ENCODE peak calls at places on chromosomes 5 and 9, in seven cellular contexts. One of them, this sample, is unnamed.
A peak's percentile ranks its signal among the peaks of the same experiment; 100 is the strongest.

GRCh38 chr5:95924720-95925119 is 36.9 kb downstream of the ELL2 start:
- DNase-seq in body of pancreas: peak; percentile 53
- DNase-seq in aorta: no peak
- DNase-seq in DND-41: no peak
- DNase-seq in A549: no peak
- DNase-seq in trophoblast cell: peak; percentile 15
- DNase-seq in hepatocyte: peak; percentile 68
- DNase-seq in this sample: no peak

GRCh38 chr9:86511614-86512360 is 157.6 kb upstream of the TUT7 start:
- DNase-seq in trophoblast cell: no peak
- DNase-seq in hepatocyte: no peak
- DNase-seq in body of pancreas: no peak
- DNase-seq in aorta: no peak
- DNase-seq in A549: no peak
- DNase-seq in DND-41: no peak
- DNase-seq in this sample: no peak

GRCh38 chr5:83441752-83442151 is 29.8 kb upstream of the VCAN start:
- DNase-seq in body of pancreas: no peak
- DNase-seq in aorta: no peak
- DNase-seq in A549: no peak
- DNase-seq in DND-41: no peak
- DNase-seq in hepatocyte: no peak
- DNase-seq in trophoblast cell: no peak
- DNase-seq in this sample: no peak

GRCh38 chr5:139961435-139962157 is 81.5 kb downstream of the NRG2 start:
- DNase-seq in trophoblast cell: no peak
- DNase-seq in DND-41: no peak
- DNase-seq in body of pancreas: no peak
- DNase-seq in A549: no peak
- DNase-seq in hepatocyte: no peak
- DNase-seq in aorta: no peak
- DNase-seq in this sample: no peak

GRCh38 chr9:20658677-20659473 is 25.2 kb upstream of the FOCAD start:
- DNase-seq in aorta: no peak
- DNase-seq in trophoblast cell: no peak
- DNase-seq in A549: peak; percentile 9
- DNase-seq in DND-41: peak; percentile 48
- DNase-seq in hepatocyte: no peak
- DNase-seq in body of pancreas: no peak
- DNase-seq in this sample: no peak

GRCh38 chr5:172830275-172830799 is 3.7 kb upstream of the ERGIC1 start:
- DNase-seq in body of pancreas: no peak
- DNase-seq in A549: no peak
- DNase-seq in hepatocyte: no peak
- DNase-seq in aorta: no peak
- DNase-seq in DND-41: no peak
- DNase-seq in trophoblast cell: peak; percentile 75
- DNase-seq in this sample: no peak

GRCh38 chr5:18744990-18745590 is 1110.8 kb downstream of the TAF11L14 start:
- DNase-seq in DND-41: peak; percentile 67
- DNase-seq in body of pancreas: no peak
- DNase-seq in hepatocyte: no peak
- DNase-seq in A549: no peak
- DNase-seq in aorta: no peak
- DNase-seq in trophoblast cell: no peak
- DNase-seq in this sample: no peak

GRCh38 chr5:77431286-77431685 is 60.8 kb downstream of the WDR41 start:
- DNase-seq in trophoblast cell: no peak
- DNase-seq in A549: no peak
- DNase-seq in DND-41: no peak
- DNase-seq in body of pancreas: no peak
- DNase-seq in aorta: no peak
- DNase-seq in hepatocyte: no peak
- DNase-seq in this sample: no peak

GRCh38 chr5:171595801-171596231 is 176.4 kb downstream of the FGF18 start:
- DNase-seq in DND-41: no peak
- DNase-seq in A549: no peak
- DNase-seq in body of pancreas: no peak
- DNase-seq in aorta: no peak
- DNase-seq in hepatocyte: no peak
- DNase-seq in trophoblast cell: no peak
- DNase-seq in this sample: no peak

GRCh38 chr5:150468206-150468605 is 18.7 kb upstream of the RPS14 start:
- DNase-seq in DND-41: no peak
- DNase-seq in aorta: no peak
- DNase-seq in body of pancreas: no peak
- DNase-seq in trophoblast cell: no peak
- DNase-seq in A549: no peak
- DNase-seq in hepatocyte: no peak
- DNase-seq in this sample: no peak

GRCh38 chr5:130992095-130992494 is 173.0 kb downstream of the HINT1 start:
- DNase-seq in DND-41: no peak
- DNase-seq in trophoblast cell: no peak
- DNase-seq in A549: no peak
- DNase-seq in aorta: no peak
- DNase-seq in hepatocyte: peak; percentile 62
- DNase-seq in body of pancreas: no peak
- DNase-seq in this sample: no peak

GRCh38 chr9:21294325-21294724 is 10.8 kb downstream of the IFNA5 start:
- DNase-seq in trophoblast cell: peak; percentile 65
- DNase-seq in hepatocyte: peak; percentile 45
- DNase-seq in DND-41: no peak
- DNase-seq in body of pancreas: no peak
- DNase-seq in aorta: no peak
- DNase-seq in A549: peak; percentile 23
- DNase-seq in this sample: no peak

GRCh38 chr5:77599676-77600075 is 38.8 kb downstream of the OTP start:
- DNase-seq in A549: no peak
- DNase-seq in hepatocyte: no peak
- DNase-seq in body of pancreas: no peak
- DNase-seq in trophoblast cell: no peak
- DNase-seq in DND-41: no peak
- DNase-seq in aorta: no peak
- DNase-seq in this sample: no peak

GRCh38 chr5:7683753-7684152 is 167.2 kb downstream of the CFAP90 start:
- DNase-seq in A549: no peak
- DNase-seq in aorta: no peak
- DNase-seq in DND-41: no peak
- DNase-seq in hepatocyte: no peak
- DNase-seq in body of pancreas: no peak
- DNase-seq in trophoblast cell: no peak
- DNase-seq in this sample: no peak

GRCh38 chr5:78587081-78587774 is 61.3 kb downstream of the LHFPL2 start:
- DNase-seq in hepatocyte: no peak
- DNase-seq in DND-41: no peak
- DNase-seq in body of pancreas: no peak
- DNase-seq in aorta: no peak
- DNase-seq in trophoblast cell: no peak
- DNase-seq in A549: no peak
- DNase-seq in this sample: no peak

GRCh38 chr9:72524820-72525539 is 3.6 kb downstream of the TMC1 start:
- DNase-seq in trophoblast cell: peak; percentile 96
- DNase-seq in body of pancreas: peak; percentile 60
- DNase-seq in aorta: no peak
- DNase-seq in DND-41: no peak
- DNase-seq in A549: peak; percentile 74
- DNase-seq in hepatocyte: peak; percentile 86
- DNase-seq in this sample: peak; percentile 65

GRCh38 chr5:174064171-174064570 is 18.7 kb downstream of the NSG2 start:
- DNase-seq in A549: no peak
- DNase-seq in hepatocyte: no peak
- DNase-seq in trophoblast cell: no peak
- DNase-seq in aorta: no peak
- DNase-seq in DND-41: no peak
- DNase-seq in body of pancreas: no peak
- DNase-seq in this sample: no peak

GRCh38 chr5:81301221-81302015 is at the start of gene ZCCHC9:
- DNase-seq in DND-41: peak; percentile 93
- DNase-seq in aorta: peak; percentile 97
- DNase-seq in hepatocyte: peak; percentile 97
- DNase-seq in A549: peak; percentile 73
- DNase-seq in body of pancreas: peak; percentile 92
- DNase-seq in trophoblast cell: peak; percentile 94
- DNase-seq in this sample: peak; percentile 97

GRCh38 chr9:92961627-92962302 is 14.4 kb downstream of the FGD3 start:
- DNase-seq in DND-41: no peak
- DNase-seq in aorta: no peak
- DNase-seq in A549: no peak
- DNase-seq in trophoblast cell: no peak
- DNase-seq in hepatocyte: no peak
- DNase-seq in body of pancreas: no peak
- DNase-seq in this sample: no peak

DNA sequence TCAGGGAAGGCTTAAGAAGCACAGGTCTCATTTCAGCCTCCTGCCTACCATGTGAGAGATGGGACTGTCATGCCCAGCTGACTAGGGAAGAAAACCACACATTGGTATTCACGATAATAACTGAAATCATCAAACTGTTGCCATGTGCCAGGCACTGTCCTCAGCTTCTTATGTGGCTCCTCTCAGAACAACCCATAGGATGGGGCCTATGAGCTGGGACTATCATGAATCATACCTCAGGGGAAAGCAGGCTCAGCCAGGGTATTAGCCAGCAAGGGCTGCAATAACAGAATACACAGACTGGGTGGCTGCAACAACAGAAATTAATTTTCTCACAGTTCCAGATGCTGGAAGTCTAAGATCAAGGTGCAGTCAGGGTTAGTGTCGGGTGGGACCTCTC is 3.3 kb downstream of the AFAP1L1 start:
- DNase-seq in A549: no peak
- DNase-seq in DND-41: no peak
- DNase-seq in trophoblast cell: no peak
- DNase-seq in aorta: no peak
- DNase-seq in body of pancreas: no peak
- DNase-seq in hepatocyte: no peak
- DNase-seq in this sample: no peak
- H3K27ac ChIP-seq in A549: no peak overlapping the region
- H3K27ac ChIP-seq in DND-41: no peak overlapping the region
- H3K27ac ChIP-seq in trophoblast cell: no peak overlapping the region
- H3K27ac ChIP-seq in aorta: no peak overlapping the region
- H3K27ac ChIP-seq in body of pancreas: no peak overlapping the region
- H3K27ac ChIP-seq in hepatocyte: no peak overlapping the region
- H3K27ac ChIP-seq in this sample: no peak overlapping the region

DNA sequence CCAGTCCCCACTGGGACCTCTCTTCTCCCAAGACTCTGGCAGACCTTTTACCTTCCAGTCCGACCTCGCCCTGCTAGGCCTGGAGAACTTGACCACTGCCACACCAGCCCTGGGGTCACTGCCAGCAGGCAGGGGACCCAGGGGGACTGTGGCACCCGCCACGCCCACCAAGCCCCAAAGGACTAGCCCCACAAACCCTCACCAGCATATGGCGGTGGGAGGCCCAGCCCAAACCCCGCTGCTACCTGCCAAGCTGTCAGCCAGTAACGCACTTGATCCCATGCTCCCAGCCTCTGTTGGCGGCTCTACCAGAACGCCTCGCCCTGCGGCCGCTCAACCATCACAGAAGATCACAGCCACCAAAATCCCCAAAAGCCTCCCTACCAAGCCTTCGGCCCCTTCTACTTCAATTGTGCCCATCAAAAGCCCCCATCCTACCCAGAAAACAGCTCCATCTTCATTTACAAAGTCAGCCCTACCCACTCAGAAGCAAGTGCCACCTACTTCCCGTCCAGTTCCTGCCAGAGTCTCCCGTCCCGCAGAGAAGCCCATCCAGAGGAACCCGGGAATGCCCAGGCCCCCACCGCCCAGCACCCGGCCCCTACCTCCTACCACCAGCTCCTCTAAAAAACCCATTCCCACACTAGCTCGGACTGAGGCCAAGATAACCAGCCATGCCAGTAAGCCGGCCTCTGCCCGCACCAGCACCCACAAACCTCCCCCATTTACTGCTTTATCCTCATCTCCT is 13.1 kb downstream of the COL27A1 start:
- DNase-seq in hepatocyte: no peak
- DNase-seq in A549: no peak
- DNase-seq in body of pancreas: no peak
- DNase-seq in DND-41: no peak
- DNase-seq in aorta: no peak
- DNase-seq in trophoblast cell: no peak
- DNase-seq in this sample: no peak
- H3K4me1 ChIP-seq in hepatocyte: peaks cover 9% of the 10 kb centered on the region
- H3K4me1 ChIP-seq in A549: peaks cover 11% of the 10 kb centered on the region
- H3K4me1 ChIP-seq in body of pancreas: peaks cover 17% of the 10 kb centered on the region
- H3K4me1 ChIP-seq in DND-41: no peaks in the 10 kb centered on the region
- H3K4me1 ChIP-seq in aorta: no peaks in the 10 kb centered on the region
- H3K4me1 ChIP-seq in trophoblast cell: peaks cover 17% of the 10 kb centered on the region
- H3K4me1 ChIP-seq in this sample: peaks cover 5% of the 10 kb centered on the region

DNA sequence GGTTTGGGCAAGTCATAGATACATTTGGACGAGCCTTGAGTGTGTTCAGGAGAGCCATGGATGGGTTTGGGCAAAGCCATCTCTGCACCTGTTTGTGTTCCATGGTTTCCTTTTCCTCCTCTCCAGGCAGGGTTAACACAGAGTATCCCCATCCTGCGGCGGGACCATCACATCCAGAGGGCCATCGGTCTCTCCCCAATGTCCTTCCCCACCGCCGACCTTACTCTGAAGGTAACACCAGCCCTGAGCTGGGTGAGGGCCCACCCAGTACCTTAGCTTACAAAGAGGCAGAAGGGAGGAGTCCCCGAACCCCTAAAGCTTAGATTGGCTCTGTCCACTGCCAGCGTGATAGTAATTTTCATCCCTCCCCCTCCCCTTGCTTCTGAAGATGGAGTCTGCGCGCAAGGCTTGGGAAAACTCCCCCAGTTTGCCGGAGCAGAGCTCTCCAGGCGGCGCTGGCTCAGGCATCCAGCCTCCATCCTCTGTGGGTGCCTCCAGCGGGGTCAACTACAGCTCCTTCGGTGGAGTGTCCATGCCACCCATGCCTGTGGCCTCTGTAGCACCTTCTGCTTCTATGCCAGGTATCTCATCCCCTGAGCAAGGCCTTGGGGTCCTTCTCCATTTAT is 18.0 kb upstream of the POMT1 start:
- DNase-seq in hepatocyte: no peak
- DNase-seq in trophoblast cell: no peak
- DNase-seq in body of pancreas: no peak
- DNase-seq in aorta: no peak
- DNase-seq in DND-41: no peak
- DNase-seq in A549: no peak
- DNase-seq in this sample: no peak
- H3K27ac ChIP-seq in hepatocyte: no peak overlapping the region
- H3K27ac ChIP-seq in trophoblast cell: no peak overlapping the region
- H3K27ac ChIP-seq in body of pancreas: no peak overlapping the region
- H3K27ac ChIP-seq in aorta: no peak overlapping the region
- H3K27ac ChIP-seq in DND-41: no peak overlapping the region
- H3K27ac ChIP-seq in A549: no peak overlapping the region
- H3K27ac ChIP-seq in this sample: no peak overlapping the region

DNA sequence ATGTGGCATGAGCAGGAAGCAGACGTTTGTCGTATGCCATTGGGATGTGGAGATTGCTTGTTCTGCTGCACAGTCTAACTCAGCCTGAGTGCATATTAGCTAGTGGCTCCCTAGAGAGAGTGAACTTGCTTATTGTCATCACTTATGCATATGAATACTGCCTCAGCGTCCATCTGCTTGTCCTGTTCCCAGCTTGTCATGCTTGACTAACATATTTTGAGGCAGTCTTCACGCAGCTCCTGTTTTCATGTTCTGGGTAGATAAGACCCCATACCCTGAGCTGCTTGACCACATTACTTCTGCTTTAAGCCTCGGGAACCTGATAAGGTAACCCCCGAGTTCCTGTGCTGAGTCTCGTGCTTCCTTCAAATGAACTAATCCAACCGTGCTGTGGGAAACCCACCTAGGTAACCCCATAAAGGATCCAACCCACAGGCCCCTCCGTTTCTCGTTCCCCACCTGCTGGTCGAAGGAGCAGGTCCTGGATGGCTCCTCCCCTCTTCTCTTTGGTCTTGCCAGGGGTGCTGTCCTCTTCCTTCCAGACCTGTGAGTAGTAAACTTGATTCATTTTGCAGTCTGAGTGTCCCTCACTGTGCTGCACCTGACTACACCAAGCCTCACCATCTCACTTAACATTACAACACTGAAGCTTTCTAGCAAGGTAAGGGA is 25.0 kb downstream of the ANKRD33B start:
- DNase-seq in hepatocyte: no peak
- DNase-seq in DND-41: no peak
- DNase-seq in trophoblast cell: no peak
- DNase-seq in body of pancreas: no peak
- DNase-seq in A549: no peak
- DNase-seq in aorta: no peak
- DNase-seq in this sample: no peak
- H3K4me1 ChIP-seq in hepatocyte: no peaks in the 10 kb centered on the region
- H3K4me1 ChIP-seq in DND-41: peaks cover 90% of the 10 kb centered on the region
- H3K4me1 ChIP-seq in trophoblast cell: peaks cover 15% of the 10 kb centered on the region
- H3K4me1 ChIP-seq in body of pancreas: no peaks in the 10 kb centered on the region
- H3K4me1 ChIP-seq in A549: peaks cover 39% of the 10 kb centered on the region
- H3K4me1 ChIP-seq in aorta: no peaks in the 10 kb centered on the region
- H3K4me1 ChIP-seq in this sample: peaks cover 9% of the 10 kb centered on the region

This sample was measured in SJCRH30.